ENCODE peak calls at places on chromosomes 7 and 10, in six cellular contexts. U is pancreas; G is prostate gland; I is tibial nerve; Z is neuronal stem cell; B is CD8-positive, alpha-beta T cell. R is an unnamed sample.

GRCh38 chr10:92920866-92921265 is 72.5 kb downstream of the EXOC6 start:
- DNase-seq in U (no peak), I (no peak), B (no peak), G (no peak), Z (no peak), R (no peak)

GRCh38 chr10:51886438-51887068 is 187.2 kb upstream of the CSTF2T start:
- DNase-seq in G (no peak), B (no peak), Z (no peak), I (no peak), U (no peak), R (no peak)

GRCh38 chr7:73717991-73718405 is 1.5 kb downstream of the STX1A start:
- DNase-seq in Z (no peak), I (no peak), U (no peak), B (peak; percentile 82), G (no peak), R (peak; percentile 65)

GRCh38 chr10:33800545-33800944 is 466.1 kb upstream of the NRP1 start:
- DNase-seq in G (peak; percentile 48), U (no peak), I (no peak), Z (no peak), B (no peak), R (no peak)

GRCh38 chr10:129464251-129464650 is 2.8 kb upstream of the MGMT start:
- DNase-seq in B (no peak), U (no peak), G (no peak), I (no peak), Z (no peak), R (no peak)

GRCh38 chr7:55533050-55533728 is 39.1 kb downstream of the VOPP1 start:
- DNase-seq in G (no peak), Z (no peak), I (no peak), U (no peak), B (peak; percentile 87), R (peak; percentile 58)

GRCh38 chr10:70584366-70584765 is 18.2 kb downstream of the PRF1 start:
- DNase-seq in G (no peak), U (no peak), I (no peak), B (no peak), Z (no peak), R (no peak)

GRCh38 chr7:100678291-100678984 is 4.9 kb downstream of the GNB2 start:
- DNase-seq in B (no peak), U (peak; percentile 40), I (no peak), Z (no peak), G (no peak), R (no peak)

GRCh38 chr10:85611093-85611740 is 755.4 kb downstream of the GRID1 start:
- DNase-seq in G (no peak), Z (peak; percentile 14), I (no peak), U (no peak), B (no peak), R (no peak)

GRCh38 chr10:112898540-112899395 is 51.3 kb upstream of the TCF7L2 start:
- DNase-seq in Z (peak; percentile 53), B (no peak), I (no peak), U (peak; percentile 37), G (no peak), R (no peak)

GRCh38 chr10:48275743-48276142 is 1.2 kb upstream of the FRMPD2 start:
- DNase-seq in B (no peak), I (no peak), G (no peak), U (no peak), Z (no peak), R (no peak)

GRCh38 chr7:151599401-151600227 is 79.9 kb upstream of the RHEB start:
- DNase-seq in G (no peak), Z (no peak), U (no peak), B (no peak), I (no peak), R (no peak)

GRCh38 chr7:123601530-123601929 is at the start of gene ASB15:
- DNase-seq in Z (no peak), I (no peak), G (no peak), U (no peak), B (no peak), R (no peak)

GRCh38 chr7:68213838-68214237 is 1217.2 kb downstream of the TYW1 start:
- DNase-seq in B (no peak), G (no peak), U (no peak), Z (no peak), I (no peak), R (no peak)

GRCh38 chr10:13614530-13615332 is 28.0 kb downstream of the PRPF18 start:
- DNase-seq in I (no peak), Z (no peak), B (no peak), U (no peak), G (peak; percentile 40), R (no peak)

GRCh38 chr7:110544199-110544598 is 546.7 kb upstream of the LRRN3 start:
- DNase-seq in B (no peak), Z (no peak), I (no peak), G (no peak), U (no peak), R (no peak)

GRCh38 chr10:60203993-60204618 is 185.6 kb downstream of the ANK3 start:
- DNase-seq in Z (peak; percentile 21), B (no peak), U (no peak), G (no peak), I (no peak), R (no peak)

GRCh38 chr7:131094685-131095084 is 233.0 kb upstream of the MKLN1 start:
- DNase-seq in G (no peak), Z (no peak), U (no peak), I (no peak), B (no peak), R (no peak)

GRCh38 chr10:44980309-44981171 is 1.9 kb upstream of the DEPP1 start:
- DNase-seq in Z (no peak), U (no peak), G (no peak), B (no peak), I (no peak), R (no peak)

GRCh38 chr7:47239927-47240570 is 341.9 kb downstream of the TNS3 start:
- DNase-seq in U (no peak), Z (no peak), G (no peak), B (no peak), I (no peak), R (no peak)

GRCh38 chr10:80148166-80148805 is 15.8 kb downstream of the PLAC9 start:
- DNase-seq in U (no peak), Z (no peak), B (no peak), G (no peak), I (no peak), R (no peak)

GRCh38 chr10:1148855-1149620 is 92.9 kb downstream of the WDR37 start:
- DNase-seq in U (no peak), Z (no peak), G (no peak), I (no peak), B (no peak), R (no peak)

GRCh38 chr10:37314350-37314749 is 189.0 kb downstream of the ANKRD30A start:
- DNase-seq in B (no peak), U (no peak), G (no peak), I (no peak), Z (no peak), R (no peak)

GRCh38 chr7:24419070-24419469 is 135.1 kb downstream of the NPY start:
- DNase-seq in U (no peak), B (no peak), I (no peak), Z (no peak), G (no peak), R (no peak)

GRCh38 chr10:22310928-22311327 is 5.3 kb upstream of the COMMD3 start:
- DNase-seq in U (no peak), B (no peak), I (no peak), G (no peak), Z (no peak), R (no peak)

GRCh38 chr10:124165311-124165710 is 71.9 kb upstream of the CHST15 start:
- DNase-seq in U (no peak), Z (no peak), G (no peak), B (no peak), I (no peak), R (no peak)

GRCh38 chr10:103241262-103242011 is 4.2 kb upstream of the RPEL1 start:
- DNase-seq in G (peak; percentile 91), I (no peak), B (no peak), Z (no peak), U (peak; percentile 70), R (no peak)

GRCh38 chr10:110496553-110497437 is 912 bp upstream of the DUSP5 start:
- DNase-seq in Z (no peak), U (no peak), G (no peak), B (no peak), I (no peak), R (no peak)

DNA sequence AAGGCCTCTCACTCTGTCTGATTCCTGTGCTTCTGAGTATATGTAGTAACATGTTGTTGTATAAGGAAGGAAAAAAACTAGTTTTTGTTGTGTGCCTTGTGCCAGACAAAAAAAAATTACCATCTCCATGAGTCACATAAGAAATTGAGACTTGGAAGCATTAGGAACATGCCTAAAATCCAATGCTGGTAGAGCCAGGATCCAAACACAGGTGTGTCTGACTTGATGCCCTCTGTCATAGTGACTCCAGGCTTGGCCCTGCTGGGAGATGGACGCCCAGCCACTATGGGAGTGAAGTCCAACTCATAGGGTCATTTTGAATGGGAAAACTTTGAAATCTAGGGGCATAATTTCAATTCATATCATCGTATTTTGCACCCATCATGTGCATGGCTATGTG is 38.0 kb downstream of the PYROXD2 start:
- DNase-seq in I (no peak), U (no peak), G (no peak), Z (no peak), B (no peak), R (no peak)
- H3K27me3 ChIP-seq in I (no peaks in the 10 kb centered on the region), U (no peaks in the 10 kb centered on the region), G (no peaks in the 10 kb centered on the region), Z (peaks cover 4% of the 10 kb centered on the region), B (no peaks in the 10 kb centered on the region), R (no peaks in the 10 kb centered on the region)

GRCh38 chr10:5983813-5984212 is 6.5 kb upstream of the IL15RA start:
- DNase-seq in B (no peak), I (no peak), Z (no peak), G (no peak), U (no peak), R (no peak)
- H3K27ac ChIP-seq in B (no peak overlapping the region), I (no peak overlapping the region), Z (no peak overlapping the region), G (peak overlapping the region; percentile 12), U (no peak overlapping the region), R (no peak overlapping the region)

DNA sequence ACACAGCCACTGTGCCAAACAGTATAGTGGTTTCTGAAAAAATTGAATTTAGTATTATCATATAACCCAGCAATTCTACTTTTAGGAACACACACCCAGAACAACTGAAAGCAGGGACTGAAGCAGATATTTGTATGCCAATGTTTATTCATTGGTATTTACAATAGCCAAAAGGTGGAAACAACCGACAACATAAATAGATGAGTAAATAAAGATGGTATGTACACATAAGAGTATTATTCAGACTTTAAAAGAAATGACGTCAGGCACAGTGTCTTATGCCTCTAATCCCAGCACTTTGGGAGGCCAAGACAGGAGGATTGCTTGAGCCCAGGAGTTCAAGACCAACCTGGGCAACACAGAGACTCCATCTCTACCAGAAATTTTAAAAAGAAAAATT is 7.2 kb downstream of the CDCA7L start:
- DNase-seq in I (no peak), B (no peak), Z (no peak), U (no peak), G (no peak), R (no peak)
- H3K9me3 ChIP-seq in I (no peaks in the 10 kb centered on the region), B (no peaks in the 10 kb centered on the region), Z (no peaks in the 10 kb centered on the region), U (no peaks in the 10 kb centered on the region), G (no peaks in the 10 kb centered on the region), R (no peaks in the 10 kb centered on the region)

DNA sequence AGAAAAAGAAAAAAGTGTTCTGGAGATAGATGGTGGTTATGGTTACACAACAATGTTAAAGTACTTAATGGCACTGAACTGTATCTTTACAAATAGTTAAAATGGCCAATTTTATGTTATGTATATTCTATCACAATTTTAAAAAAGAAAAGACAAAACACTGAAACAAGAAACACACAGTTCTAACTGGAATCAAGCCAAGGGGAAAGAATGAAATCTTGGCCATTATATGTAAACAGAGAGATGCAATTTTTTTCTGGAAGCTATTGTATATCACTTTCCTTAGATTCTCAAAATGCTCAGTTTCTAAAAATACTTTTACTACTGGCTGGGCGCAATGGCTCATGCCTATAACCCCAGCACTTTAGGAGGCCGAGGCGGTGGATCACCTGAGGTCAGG is 4.1 kb downstream of the COA1 start:
- DNase-seq in I (no peak), Z (no peak), B (no peak), U (no peak), G (no peak), R (no peak)
- H3K27me3 ChIP-seq in I (no peaks in the 10 kb centered on the region), Z (no peaks in the 10 kb centered on the region), B (no peaks in the 10 kb centered on the region), U (no peaks in the 10 kb centered on the region), G (no peaks in the 10 kb centered on the region), R (no peaks in the 10 kb centered on the region)

R was measured in CD4-positive, alpha-beta T cell.